ENCODE peak calls at places on chromosomes 3 and 15, in four cellular contexts. One of them, this sample, is unnamed.

GRCh38 chr15:47812436-47813109 is 95.3 kb downstream of the SEMA6D start:
- DNase-seq in body of pancreas: no peak
- DNase-seq in naive thymus-derived CD4-positive, alpha-beta T cell: no peak
- DNase-seq in dorsolateral prefrontal cortex: no peak
- DNase-seq in this sample: no peak

GRCh38 chr3:156010829-156011228 is 109.5 kb upstream of the KCNAB1 start:
- DNase-seq in body of pancreas: peak
- DNase-seq in naive thymus-derived CD4-positive, alpha-beta T cell: no peak
- DNase-seq in dorsolateral prefrontal cortex: peak
- DNase-seq in this sample: peak

GRCh38 chr3:134617608-134618472 is 33.0 kb downstream of the KY start:
- DNase-seq in body of pancreas: no peak
- DNase-seq in naive thymus-derived CD4-positive, alpha-beta T cell: no peak
- DNase-seq in dorsolateral prefrontal cortex: no peak
- DNase-seq in this sample: no peak

GRCh38 chr15:39589815-39590644 is 9.2 kb downstream of the THBS1 start:
- DNase-seq in body of pancreas: no peak
- DNase-seq in naive thymus-derived CD4-positive, alpha-beta T cell: no peak
- DNase-seq in dorsolateral prefrontal cortex: no peak
- DNase-seq in this sample: no peak

GRCh38 chr15:48811325-48811938 is 563 bp upstream of the CEP152 start:
- DNase-seq in body of pancreas: no peak
- DNase-seq in naive thymus-derived CD4-positive, alpha-beta T cell: no peak
- DNase-seq in dorsolateral prefrontal cortex: no peak
- DNase-seq in this sample: no peak

GRCh38 chr3:142694225-142694624 is 29.6 kb upstream of the TRPC1 start:
- DNase-seq in body of pancreas: no peak
- DNase-seq in naive thymus-derived CD4-positive, alpha-beta T cell: no peak
- DNase-seq in dorsolateral prefrontal cortex: no peak
- DNase-seq in this sample: no peak

GRCh38 chr3:85796140-85796539 is 837.4 kb downstream of the CADM2 start:
- DNase-seq in body of pancreas: no peak
- DNase-seq in naive thymus-derived CD4-positive, alpha-beta T cell: no peak
- DNase-seq in dorsolateral prefrontal cortex: no peak
- DNase-seq in this sample: no peak

GRCh38 chr3:156216216-156216615 is 95.8 kb downstream of the KCNAB1 start:
- DNase-seq in body of pancreas: no peak
- DNase-seq in naive thymus-derived CD4-positive, alpha-beta T cell: no peak
- DNase-seq in dorsolateral prefrontal cortex: no peak
- DNase-seq in this sample: no peak

GRCh38 chr3:188627652-188628051 is 473.7 kb downstream of the LPP start:
- DNase-seq in body of pancreas: no peak
- DNase-seq in naive thymus-derived CD4-positive, alpha-beta T cell: no peak
- DNase-seq in dorsolateral prefrontal cortex: no peak
- DNase-seq in this sample: no peak

GRCh38 chr15:34582461-34583357 is 742 bp downstream of the GOLGA8B start:
- DNase-seq in body of pancreas: peak
- DNase-seq in naive thymus-derived CD4-positive, alpha-beta T cell: peak
- DNase-seq in dorsolateral prefrontal cortex: no peak
- DNase-seq in this sample: peak

GRCh38 chr15:83285284-83285978 is 967 bp upstream of the BNC1 start:
- DNase-seq in body of pancreas: no peak
- DNase-seq in naive thymus-derived CD4-positive, alpha-beta T cell: no peak
- DNase-seq in dorsolateral prefrontal cortex: no peak
- DNase-seq in this sample: peak

GRCh38 chr3:183635431-183636220 is at the start of gene KLHL24:
- DNase-seq in body of pancreas: peak
- DNase-seq in naive thymus-derived CD4-positive, alpha-beta T cell: peak
- DNase-seq in dorsolateral prefrontal cortex: peak
- DNase-seq in this sample: peak

GRCh38 chr3:184602406-184603155 is 41.0 kb downstream of the EPHB3 start:
- DNase-seq in body of pancreas: no peak
- DNase-seq in naive thymus-derived CD4-positive, alpha-beta T cell: no peak
- DNase-seq in dorsolateral prefrontal cortex: no peak
- DNase-seq in this sample: peak

GRCh38 chr3:51966016-51966415 is 1.2 kb downstream of the PCBP4 start:
- DNase-seq in body of pancreas: no peak
- DNase-seq in naive thymus-derived CD4-positive, alpha-beta T cell: no peak
- DNase-seq in dorsolateral prefrontal cortex: peak
- DNase-seq in this sample: peak

GRCh38 chr3:32712506-32713055 is 27.6 kb downstream of the CNOT10 start:
- DNase-seq in body of pancreas: no peak
- DNase-seq in naive thymus-derived CD4-positive, alpha-beta T cell: no peak
- DNase-seq in dorsolateral prefrontal cortex: no peak
- DNase-seq in this sample: no peak

GRCh38 chr3:126746395-126747177 is 42.5 kb downstream of the CHCHD6 start:
- DNase-seq in body of pancreas: peak
- DNase-seq in naive thymus-derived CD4-positive, alpha-beta T cell: no peak
- DNase-seq in dorsolateral prefrontal cortex: no peak
- DNase-seq in this sample: peak

GRCh38 chr3:155778441-155778840 is 27.6 kb downstream of the C3orf33 start:
- DNase-seq in body of pancreas: no peak
- DNase-seq in naive thymus-derived CD4-positive, alpha-beta T cell: no peak
- DNase-seq in dorsolateral prefrontal cortex: no peak
- DNase-seq in this sample: no peak

GRCh38 chr3:196992461-196993065 is 23.9 kb upstream of the PIGZ start:
- DNase-seq in body of pancreas: no peak
- DNase-seq in naive thymus-derived CD4-positive, alpha-beta T cell: no peak
- DNase-seq in dorsolateral prefrontal cortex: no peak
- DNase-seq in this sample: no peak

DNA sequence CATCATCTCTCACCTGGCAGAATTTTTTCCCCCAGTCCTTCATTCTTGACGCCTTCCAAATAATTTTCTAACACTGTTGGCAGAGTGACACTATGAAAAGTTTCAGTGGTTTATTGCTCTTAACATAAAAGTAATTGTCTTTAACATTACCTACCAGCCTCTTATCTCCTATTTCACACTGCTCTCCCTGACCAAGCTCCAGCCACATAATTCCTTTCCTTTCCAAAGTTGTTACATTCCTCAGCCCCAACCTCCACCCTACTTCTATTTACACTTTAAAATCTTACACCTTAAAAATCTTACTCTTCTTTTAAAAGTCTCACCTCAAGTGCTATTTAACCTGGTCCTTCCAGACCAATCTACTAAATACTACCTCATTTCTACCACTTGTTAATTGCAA is 2.8 kb downstream of the DPPA4 start:
- DNase-seq in body of pancreas: no peak
- DNase-seq in naive thymus-derived CD4-positive, alpha-beta T cell: no peak
- DNase-seq in dorsolateral prefrontal cortex: no peak
- DNase-seq in this sample: no peak
- H3K4me3 ChIP-seq in body of pancreas: no peak
- H3K4me3 ChIP-seq in naive thymus-derived CD4-positive, alpha-beta T cell: no peak
- H3K4me3 ChIP-seq in dorsolateral prefrontal cortex: no peak
- H3K4me3 ChIP-seq in this sample: no peak

DNA sequence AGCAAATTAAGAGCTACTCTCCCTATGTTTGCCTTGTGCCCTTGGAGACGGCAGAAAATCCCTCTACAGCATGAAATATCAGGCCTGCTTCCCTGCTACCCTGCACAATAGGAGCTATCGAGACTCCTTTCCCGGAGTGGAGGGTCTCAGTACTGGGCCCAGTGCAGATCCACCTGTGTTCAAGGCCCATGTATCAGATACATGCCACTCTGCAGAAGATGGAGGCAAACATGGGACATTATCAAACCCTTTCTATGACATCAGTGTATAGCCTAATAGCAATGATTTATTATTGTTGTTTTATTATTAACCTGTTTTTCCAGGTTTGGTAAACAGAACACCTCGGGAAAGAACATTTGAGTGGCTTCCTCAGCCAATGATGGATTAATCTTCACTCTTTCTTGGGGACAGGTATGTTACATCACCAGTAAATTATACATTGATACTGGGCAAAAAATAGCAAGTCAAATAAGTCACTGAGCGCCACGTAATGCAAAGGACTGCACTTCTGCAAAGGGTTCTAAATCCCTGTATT is 52.9 kb downstream of the HEG1 start:
- DNase-seq in body of pancreas: no peak
- DNase-seq in naive thymus-derived CD4-positive, alpha-beta T cell: no peak
- DNase-seq in dorsolateral prefrontal cortex: no peak
- DNase-seq in this sample: no peak
- H3K27ac ChIP-seq in body of pancreas: peak
- H3K27ac ChIP-seq in naive thymus-derived CD4-positive, alpha-beta T cell: peak
- H3K27ac ChIP-seq in dorsolateral prefrontal cortex: no peak
- H3K27ac ChIP-seq in this sample: peak

DNA sequence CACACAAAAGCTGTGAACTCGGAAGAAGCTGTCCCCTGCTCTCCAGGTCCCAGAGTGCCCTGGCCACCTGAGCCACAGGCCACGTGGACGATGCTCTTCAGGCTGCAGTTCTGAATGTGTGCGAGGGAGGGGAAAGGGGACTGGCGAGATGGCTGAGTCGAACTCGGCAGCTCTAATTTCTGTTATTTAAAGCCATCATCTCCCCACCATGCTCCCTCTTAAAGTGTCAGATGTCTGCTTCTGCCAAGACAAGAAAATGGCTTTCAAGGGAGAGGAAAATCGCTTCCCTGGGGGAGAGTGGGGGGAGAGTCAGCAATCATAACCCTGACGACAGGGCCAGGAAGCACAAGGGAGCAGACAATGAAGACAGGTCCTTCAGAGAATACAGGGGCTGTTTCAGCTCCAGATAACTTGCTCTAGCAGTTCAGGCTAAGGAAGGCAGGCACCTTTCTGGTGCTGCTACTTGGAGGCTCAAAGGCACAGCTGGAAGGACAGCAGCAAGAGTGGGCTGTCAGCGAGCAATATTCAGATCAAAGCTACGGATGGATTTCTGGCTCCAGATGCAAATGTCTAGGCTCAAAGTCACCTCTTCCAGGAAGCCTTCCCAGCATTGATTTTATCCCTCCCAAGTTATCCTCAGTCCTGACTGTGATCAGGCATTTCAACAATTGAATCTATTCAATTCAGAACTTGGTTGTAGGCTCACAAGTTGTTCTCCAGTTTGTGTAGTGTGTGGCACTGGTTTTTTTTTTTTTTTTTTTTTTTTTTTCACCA is 15.5 kb upstream of the CCDC33 start:
- DNase-seq in body of pancreas: no peak
- DNase-seq in naive thymus-derived CD4-positive, alpha-beta T cell: no peak
- DNase-seq in dorsolateral prefrontal cortex: no peak
- DNase-seq in this sample: no peak
- H3K4me3 ChIP-seq in body of pancreas: no peak
- H3K4me3 ChIP-seq in naive thymus-derived CD4-positive, alpha-beta T cell: no peak
- H3K4me3 ChIP-seq in dorsolateral prefrontal cortex: no peak
- H3K4me3 ChIP-seq in this sample: no peak

DNA sequence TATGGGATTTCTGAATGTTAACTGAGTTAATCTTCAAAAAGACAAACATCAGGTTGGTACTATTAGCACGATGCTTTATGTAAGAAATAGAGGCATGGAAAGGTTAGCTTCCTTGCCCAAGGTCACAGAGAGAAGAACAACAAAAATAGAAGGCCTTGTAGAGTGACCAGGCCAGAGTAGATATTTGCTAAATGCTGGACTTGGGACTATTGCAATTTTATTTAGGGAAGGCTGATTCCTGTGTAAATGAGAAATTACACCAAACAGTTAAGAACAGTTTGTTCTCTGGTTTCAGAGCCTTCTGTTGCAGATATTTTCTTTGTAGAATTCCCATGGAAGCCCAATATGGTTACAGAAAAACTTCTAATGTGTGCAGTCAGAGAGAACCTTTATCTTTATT is 16.4 kb upstream of the SLITRK3 start:
- DNase-seq in body of pancreas: no peak
- DNase-seq in naive thymus-derived CD4-positive, alpha-beta T cell: no peak
- DNase-seq in dorsolateral prefrontal cortex: no peak
- DNase-seq in this sample: no peak
- H3K27ac ChIP-seq in body of pancreas: no peak
- H3K27ac ChIP-seq in naive thymus-derived CD4-positive, alpha-beta T cell: no peak
- H3K27ac ChIP-seq in dorsolateral prefrontal cortex: no peak
- H3K27ac ChIP-seq in this sample: no peak

DNA sequence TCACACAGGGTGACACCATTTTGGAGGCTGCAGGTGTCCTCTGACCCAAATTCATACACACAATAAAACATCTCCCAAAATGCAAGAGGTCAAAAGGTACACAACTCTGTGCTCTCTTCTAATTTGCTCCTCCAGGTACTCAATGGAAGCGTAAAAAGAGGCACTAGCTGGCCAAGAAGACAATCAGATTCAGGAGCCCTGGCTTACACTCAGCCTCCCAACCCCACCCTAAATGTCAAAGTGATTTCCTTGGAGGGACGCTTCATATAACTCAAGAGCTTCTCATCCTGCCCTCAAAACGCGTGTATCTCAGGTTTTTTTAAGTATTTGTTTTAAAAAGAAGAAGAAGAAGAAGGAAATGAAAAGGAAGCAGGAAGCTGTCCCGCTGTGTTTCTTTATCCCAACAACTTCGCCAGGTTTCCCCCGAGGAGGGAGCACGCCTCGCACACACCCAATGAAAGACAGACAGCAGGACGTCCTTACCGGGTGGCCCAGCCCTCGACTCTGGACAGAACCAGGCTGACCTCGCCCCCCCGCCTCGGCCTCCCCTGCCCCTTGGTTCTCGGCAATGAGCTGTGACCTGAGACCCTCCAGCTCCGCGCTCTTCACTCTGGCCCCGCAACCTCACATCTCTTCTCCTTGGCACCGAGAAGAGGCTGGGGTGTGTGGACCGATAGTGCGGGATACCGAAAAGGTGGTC is 620.7 kb upstream of the ZNF385D start:
- DNase-seq in body of pancreas: no peak
- DNase-seq in naive thymus-derived CD4-positive, alpha-beta T cell: no peak
- DNase-seq in dorsolateral prefrontal cortex: no peak
- DNase-seq in this sample: peak
- H3K4me3 ChIP-seq in body of pancreas: no peak
- H3K4me3 ChIP-seq in naive thymus-derived CD4-positive, alpha-beta T cell: no peak
- H3K4me3 ChIP-seq in dorsolateral prefrontal cortex: peak
- H3K4me3 ChIP-seq in this sample: peak

DNA sequence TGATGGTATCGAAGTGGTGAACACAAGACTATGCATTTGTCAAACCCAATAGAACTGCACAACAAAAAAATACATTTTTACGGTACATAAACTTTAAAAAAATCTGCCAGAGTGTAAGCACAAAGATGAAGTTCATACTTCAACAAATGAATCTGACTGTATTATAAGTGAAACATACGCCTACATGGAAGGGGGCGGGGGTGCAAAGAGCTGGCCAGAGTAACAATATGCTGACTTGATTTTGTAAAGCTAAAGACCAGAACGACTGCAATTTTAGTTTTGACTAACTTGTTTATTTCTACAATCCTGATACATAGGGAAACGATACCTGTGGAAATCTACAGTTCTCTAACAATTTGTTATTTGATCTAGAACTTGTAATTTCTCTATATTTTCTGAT is 426.0 kb downstream of the GABRG3 start:
- DNase-seq in body of pancreas: no peak
- DNase-seq in naive thymus-derived CD4-positive, alpha-beta T cell: no peak
- DNase-seq in dorsolateral prefrontal cortex: no peak
- DNase-seq in this sample: no peak
- H3K27ac ChIP-seq in body of pancreas: no peak
- H3K27ac ChIP-seq in naive thymus-derived CD4-positive, alpha-beta T cell: no peak
- H3K27ac ChIP-seq in dorsolateral prefrontal cortex: no peak
- H3K27ac ChIP-seq in this sample: no peak

GRCh38 chr3:9810357-9810726 is 280 bp downstream of the TTLL3 start:
- DNase-seq in body of pancreas: no peak
- DNase-seq in naive thymus-derived CD4-positive, alpha-beta T cell: no peak
- DNase-seq in dorsolateral prefrontal cortex: no peak
- DNase-seq in this sample: no peak
- H3K4me3 ChIP-seq in body of pancreas: peak
- H3K4me3 ChIP-seq in naive thymus-derived CD4-positive, alpha-beta T cell: peak
- H3K4me3 ChIP-seq in dorsolateral prefrontal cortex: peak
- H3K4me3 ChIP-seq in this sample: peak

This sample was measured in right cardiac atrium.